ENCODE peak calls at places on chromosomes 5 and 9, in ten cellular contexts. Y is GM23248; C is activated CD8-positive, alpha-beta memory T cell treated with anti-CD3 and anti-CD28 coated beads, Interleukin-2, amount 50 U/mL, for 48 hours; N is CD4-positive, alpha-beta T cell; A is T-helper 2 cell; J is NCI-H2029; V is ELF-1; X is DMS53; H is T-cell; D is AG04450. I is an unnamed sample.

GRCh38 chr5:10451137-10451824 is 9.6 kb downstream of the ROPN1L start:
- DNase-seq in Y (peak; percentile 21), X (no peak), D (no peak), V (no peak), A (no peak), C (no peak), N (no peak), J (no peak), H (no peak), I (no peak)

GRCh38 chr9:81411961-81412360 is 277.4 kb downstream of the TLE1 start:
- DNase-seq in C (no peak), H (no peak), Y (peak; percentile 59), N (no peak), X (peak; percentile 8), A (no peak), J (no peak), D (no peak), V (no peak), I (no peak)

GRCh38 chr9:38771593-38771992 is 51.7 kb upstream of the FAM240B start:
- DNase-seq in X (no peak), H (no peak), J (no peak), N (no peak), C (no peak), D (no peak), A (no peak), V (no peak), Y (no peak), I (no peak)

GRCh38 chr5:145681686-145682085 is 153.5 kb downstream of the PRELID2 start:
- DNase-seq in Y (peak; percentile 84), J (peak; percentile 87), A (no peak), X (peak; percentile 94), V (peak; percentile 32), N (no peak), H (no peak), C (no peak), D (peak; percentile 20), I (no peak)

GRCh38 chr5:27962201-27962600 is 923.8 kb upstream of the CDH9 start:
- DNase-seq in N (no peak), X (no peak), C (no peak), Y (no peak), V (no peak), J (no peak), D (no peak), A (no peak), H (no peak), I (no peak)

GRCh38 chr9:137168575-137168906 is 1.3 kb downstream of the LRRC26 start:
- DNase-seq in X (peak; percentile 83), Y (peak; percentile 20), N (no peak), D (no peak), V (no peak), C (no peak), A (no peak), J (no peak), H (no peak), I (no peak)

GRCh38 chr5:14745188-14745563 is 80.7 kb downstream of the OTULIN start:
- DNase-seq in H (no peak), D (no peak), Y (no peak), A (no peak), N (no peak), C (no peak), X (no peak), J (no peak), V (no peak), I (no peak)

GRCh38 chr9:98010450-98010849 is 27.3 kb downstream of the ANP32B start:
- DNase-seq in H (no peak), C (no peak), N (no peak), V (no peak), X (peak; percentile 54), A (no peak), Y (peak; percentile 69), J (no peak), D (no peak), I (no peak)

GRCh38 chr9:27184556-27185351 is 75.7 kb downstream of the TEK start:
- DNase-seq in D (no peak), V (no peak), C (no peak), A (no peak), N (no peak), H (no peak), J (peak; percentile 46), X (peak; percentile 39), Y (peak; percentile 76), I (no peak)